ENCODE peak calls at places on chromosomes 12 and 14, in five cellular contexts. V is naive thymus-derived CD8-positive, alpha-beta T cell; B is naive B cell; L is lung microvascular endothelial cell; D is AG20443. H is an unnamed sample.

GRCh38 chr12:12839886-12840285 is 26.7 kb downstream of the DDX47 start:
- DNase-seq in D (peak; percentile 90), L (peak; percentile 54), B (no peak), V (no peak), H (no peak)

GRCh38 chr12:89501793-89502192 is 22.8 kb downstream of the GALNT4 start:
- DNase-seq in V (no peak), L (peak; percentile 44), D (no peak), B (no peak), H (no peak)

GRCh38 chr14:94571950-94572349 is 9.3 kb upstream of the SERPINA5 start:
- DNase-seq in D (no peak), B (no peak), V (no peak), L (no peak), H (no peak)

GRCh38 chr12:91836264-91836663 is 309.4 kb downstream of the BTG1 start:
- DNase-seq in D (no peak), V (no peak), B (no peak), L (no peak), H (no peak)

GRCh38 chr12:38875571-38876228 is 29.7 kb downstream of the CPNE8 start:
- DNase-seq in L (peak; percentile 35), V (no peak), D (no peak), B (no peak), H (no peak)

GRCh38 chr12:89343127-89343526 is 9.2 kb downstream of the DUSP6 start:
- DNase-seq in V (no peak), L (peak; percentile 93), B (no peak), D (peak; percentile 16), H (no peak)

GRCh38 chr14:85534914-85535313 is 5.0 kb downstream of the FLRT2 start:
- DNase-seq in D (no peak), V (no peak), B (no peak), L (no peak), H (no peak)

GRCh38 chr12:75979181-75979580 is 52.4 kb downstream of the PHLDA1 start:
- DNase-seq in D (no peak), L (peak; percentile 81), B (no peak), V (no peak), H (no peak)

GRCh38 chr12:32139064-32139421 is 32.4 kb downstream of the BICD1 start:
- DNase-seq in V (no peak), B (peak; percentile 82), D (peak; percentile 34), L (peak; percentile 39), H (no peak)